ENCODE peak calls at places on chromosomes 12 and 14, in nine cellular contexts. H is neural progenitor cell, A is fibroblast of lung, N is K562, X is OCI-LY7, D is MM.1S, J is mammary epithelial cell, F is hepatocyte, Y is GM23338. E is an unnamed sample. For H3K79me2, the result is how much of the 10 kb centered on the place peaks cover.

GRCh38 chr14:93832665-93833064 is 44.4 kb upstream of the PRIMA1 start:
- DNase-seq in J (no peak), X (no peak), D (no peak), Y (no peak), H (no peak), N (no peak), A (no peak), F (peak), E (no peak)

GRCh38 chr12:90512518-90512917 is 442.5 kb downstream of the CCER1 start:
- DNase-seq in F (no peak), X (no peak), D (no peak), N (no peak), J (no peak), Y (peak), A (no peak), H (no peak), E (no peak)

GRCh38 chr12:2291182-2291832 is 238.5 kb downstream of the CACNA1C start:
- DNase-seq in X (peak), J (peak), Y (peak), A (no peak), D (peak), N (peak), H (peak), F (peak), E (peak)

GRCh38 chr14:102390064-102390463 is 27.3 kb downstream of the TECPR2 start:
- DNase-seq in Y (no peak), D (no peak), J (peak), N (no peak), F (no peak), A (peak), X (no peak), H (no peak), E (peak)

GRCh38 chr12:6667559-6668210 is 4.8 kb upstream of the ING4 start:
- DNase-seq in X (peak), N (no peak), H (no peak), F (peak), J (no peak), D (no peak), Y (peak), A (no peak), E (peak)

GRCh38 chr12:9707356-9707755 is 25.5 kb downstream of the CLECL1 start:
- DNase-seq in N (no peak), J (no peak), A (no peak), X (no peak), F (no peak), Y (no peak), D (no peak), H (no peak), E (no peak)

GRCh38 chr14:52327374-52328226 is 13.5 kb downstream of the PTGER2 start:
- DNase-seq in F (no peak), D (no peak), X (no peak), Y (no peak), N (no peak), J (no peak), A (no peak), H (no peak), E (peak)

GRCh38 chr12:86727151-86727550 is 471.0 kb upstream of the MGAT4C start:
- DNase-seq in J (peak), Y (no peak), X (no peak), N (no peak), F (no peak), A (peak), H (no peak), D (no peak), E (peak)

GRCh38 chr12:131466306-131466705 is 244.6 kb upstream of the SFSWAP start:
- DNase-seq in A (no peak), D (no peak), H (no peak), F (no peak), N (no peak), J (no peak), Y (no peak), X (no peak), E (no peak)

GRCh38 chr12:8860165-8860961 is 37.9 kb downstream of the A2ML1 start:
- DNase-seq in F (peak), J (peak), N (peak), D (peak), H (peak), Y (peak), X (peak), A (peak), E (peak)

GRCh38 chr14:70045715-70046535 is 142.8 kb downstream of the SLC8A3 start:
- DNase-seq in J (peak), Y (peak), H (peak), N (peak), X (no peak), D (no peak), F (peak), A (peak), E (peak)
- TF ChIP-seq CTCF in J (peak), Y (peak), H (peak), N (peak), X (peak), D (no peak), F (peak), A (peak), E (peak)

GRCh38 chr12:104132351-104132956 is 5.6 kb downstream of the NFYB start:
- DNase-seq in F (no peak), J (no peak), Y (no peak), A (no peak), N (peak), X (no peak), H (no peak), D (no peak), E (no peak)

GRCh38 chr12:104130760-104131159 is 7.2 kb downstream of the NFYB start:
- DNase-seq in D (no peak), N (no peak), A (peak), Y (no peak), H (no peak), J (no peak), X (no peak), F (no peak), E (peak)

GRCh38 chr12:104133861-104134260 is 4.1 kb downstream of the NFYB start:
- DNase-seq in Y (no peak), D (no peak), J (no peak), F (no peak), X (no peak), N (no peak), A (peak), H (no peak), E (no peak)

GRCh38 chr12:104134882-104135281 is 3.1 kb downstream of the NFYB start:
- DNase-seq in N (no peak), H (no peak), A (no peak), D (no peak), X (no peak), J (no peak), F (no peak), Y (no peak), E (no peak)

DNA sequence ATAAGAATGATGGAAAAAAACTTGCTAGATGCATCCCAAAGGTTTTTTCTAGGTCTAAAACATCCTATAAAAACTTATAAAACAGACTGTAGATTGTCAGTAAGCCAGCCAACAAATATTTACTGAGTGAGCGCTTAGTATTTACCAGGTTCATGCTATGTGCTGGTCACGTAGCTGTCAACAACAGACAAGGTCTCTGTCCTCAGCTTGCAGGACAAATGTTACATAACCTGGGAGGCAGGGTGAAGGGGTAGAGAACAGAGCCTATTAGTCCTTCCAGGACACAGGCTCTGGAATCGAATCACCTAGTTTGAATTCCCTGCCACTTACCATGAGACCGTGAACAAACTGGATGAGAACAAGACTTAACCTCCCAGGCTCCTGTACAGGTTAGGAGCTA is 6.4 kb downstream of the NFYB start:
- DNase-seq in F (no peak), H (no peak), Y (no peak), D (no peak), J (no peak), A (no peak), N (no peak), X (no peak), E (peak)
- H3K4me3 ChIP-seq in F (no peak), H (no peak), Y (no peak), D (no peak), J (no peak), A (no peak), N (no peak), X (no peak), E (no peak)

GRCh38 chr12:88501976-88502938 is 78.0 kb downstream of the KITLG start:
- DNase-seq in X (no peak), N (no peak), Y (no peak), A (peak), J (peak), H (no peak), D (no peak), F (no peak), E (peak)
- H3K79me2 ChIP-seq in X (under half), N (under half), Y (under half), A (under half), J (under half), H (under half), D (under half), F (under half), E (under half)

DNA sequence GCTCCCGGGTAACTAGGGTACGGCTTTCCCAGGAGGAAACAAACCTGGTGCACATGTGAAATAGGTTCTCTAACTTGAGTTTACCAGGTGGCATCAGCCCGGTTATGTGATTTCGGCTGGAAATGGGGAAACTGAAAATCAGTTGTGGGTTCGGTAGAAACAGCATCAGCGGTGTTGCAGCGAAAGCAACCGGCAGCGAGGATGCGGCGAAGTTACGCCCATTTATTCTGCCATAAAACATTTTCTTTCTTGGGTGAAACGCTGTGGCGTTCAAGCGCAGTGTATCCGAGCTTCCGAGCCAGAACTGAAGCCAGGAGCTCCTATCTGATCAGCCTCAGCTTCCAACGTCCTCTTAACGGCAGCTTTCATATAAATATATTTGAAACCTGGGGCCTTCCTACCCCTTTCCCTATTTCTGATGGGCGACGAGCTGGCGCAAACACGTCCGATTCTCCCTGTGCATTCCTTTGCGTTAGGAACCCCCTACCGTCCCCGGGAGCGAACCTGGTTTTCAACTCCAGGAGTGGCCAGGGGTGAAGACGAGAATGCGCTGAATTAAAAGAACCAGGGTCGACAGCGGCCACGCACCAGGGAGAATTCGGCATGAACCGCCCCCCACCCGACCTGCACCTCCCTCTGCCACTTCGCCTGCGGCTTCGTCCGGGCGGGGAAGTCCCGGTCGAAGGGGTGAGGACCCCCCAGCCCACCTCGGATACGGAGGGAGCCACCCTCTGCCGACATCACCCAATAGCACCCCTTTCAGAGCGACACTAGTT is 1.6 kb downstream of the DPF3 start:
- DNase-seq in D (peak), J (peak), N (peak), A (peak), X (no peak), F (peak), H (peak), Y (peak), E (peak)
- TF ChIP-seq CTCF in D (no peak), J (no peak), N (no peak), A (no peak), X (no peak), F (no peak), H (peak), Y (peak), E (peak)

GRCh38 chr12:26750531-26751171 is 82.3 kb downstream of the ITPR2 start:
- DNase-seq in N (no peak), J (no peak), H (no peak), Y (no peak), D (no peak), X (no peak), A (no peak), F (no peak), E (no peak)

GRCh38 chr12:26746315-26746714 is 86.7 kb downstream of the ITPR2 start:
- DNase-seq in Y (no peak), X (no peak), J (peak), H (no peak), N (no peak), F (no peak), D (no peak), A (peak), E (peak)

GRCh38 chr12:26748741-26749431 is 84.1 kb downstream of the ITPR2 start:
- DNase-seq in Y (no peak), F (no peak), J (peak), N (no peak), H (no peak), D (peak), A (peak), X (no peak), E (peak)

GRCh38 chr12:26749781-26750180 is 83.2 kb downstream of the ITPR2 start:
- DNase-seq in X (no peak), F (no peak), A (no peak), N (no peak), H (no peak), D (peak), Y (no peak), J (peak), E (no peak)

GRCh38 chr12:26748412-26748740 is 84.6 kb downstream of the ITPR2 start:
- DNase-seq in A (no peak), F (no peak), H (no peak), J (no peak), N (no peak), D (no peak), X (no peak), Y (no peak), E (no peak)
- H3K4me3 ChIP-seq in A (no peak), F (no peak), H (no peak), J (peak), N (no peak), D (no peak), X (no peak), Y (no peak), E (no peak)

E was measured in PC-3.